ENCODE peak calls at places on chromosomes 13 and 19, in six cellular contexts. L is ascending aorta, X is body of pancreas, I is cardiac muscle cell, G is left ventricle myocardium inferior, M is ovary. P is an unnamed sample. For H3K36me3, the result is how much of the 10 kb centered on the place peaks cover.

GRCh38 chr13:44578064-44578394 is 1.9 kb upstream of the TSC22D1 start:
- DNase-seq in L (no peak), X (no peak), I (no peak), G (no peak), M (no peak), P (no peak)

GRCh38 chr19:23071087-23071511 is 45.7 kb upstream of the ZNF730 start:
- DNase-seq in L (peak), X (no peak), I (peak), G (peak), M (peak), P (no peak)

GRCh38 chr13:76886292-76887061 is at the start of gene KCTD12:
- DNase-seq in L (peak), X (peak), I (peak), G (peak), M (peak), P (peak)

GRCh38 chr13:83449666-83450395 is 432.4 kb downstream of the SLITRK1 start:
- DNase-seq in L (no peak), X (no peak), I (peak), G (no peak), M (no peak), P (no peak)

GRCh38 chr19:35853038-35853756 is 893 bp upstream of the NPHS1 start:
- DNase-seq in L (no peak), X (no peak), I (no peak), G (no peak), M (no peak), P (no peak)

GRCh38 chr19:23949611-23950010 is 34.9 kb downstream of the ZNF726 start:
- DNase-seq in L (no peak), X (no peak), I (no peak), G (no peak), M (no peak), P (no peak)

GRCh38 chr13:33228645-33229445 is 56.7 kb downstream of the STARD13 start:
- DNase-seq in L (no peak), X (no peak), I (peak), G (no peak), M (no peak), P (peak)

GRCh38 chr19:57350877-57351805 is at the start of gene ZNF304:
- DNase-seq in L (peak), X (peak), I (peak), G (peak), M (peak), P (no peak)

GRCh38 chr19:22601906-22602630 is 32.1 kb upstream of the ZNF492 start:
- DNase-seq in L (peak), X (no peak), I (no peak), G (no peak), M (no peak), P (no peak)

GRCh38 chr13:21171420-21171819 is 4.9 kb downstream of the SKA3 start:
- DNase-seq in L (no peak), X (no peak), I (no peak), G (no peak), M (no peak), P (no peak)

GRCh38 chr19:39160889-39161672 is 35.5 kb downstream of the PAK4 start:
- DNase-seq in L (no peak), X (no peak), I (peak), G (no peak), M (no peak), P (no peak)

GRCh38 chr19:12913871-12914690 is 5.0 kb downstream of the SYCE2 start:
- DNase-seq in L (no peak), X (peak), I (peak), G (no peak), M (no peak), P (no peak)

GRCh38 chr13:105336706-105337582 is 1198.5 kb downstream of the EFNB2 start:
- DNase-seq in L (peak), X (no peak), I (peak), G (no peak), M (no peak), P (no peak)

GRCh38 chr19:17718988-17719711 is at the start of gene MAP1S:
- DNase-seq in L (peak), X (peak), I (peak), G (peak), M (peak), P (peak)

GRCh38 chr19:33114302-33114701 is 17.6 kb upstream of the WDR88 start:
- DNase-seq in L (no peak), X (peak), I (no peak), G (no peak), M (no peak), P (no peak)

GRCh38 chr19:18029617-18030338 is 21.8 kb downstream of the ARRDC2 start:
- DNase-seq in L (no peak), X (peak), I (no peak), G (no peak), M (no peak), P (peak)

GRCh38 chr13:76723551-76724232 is 162.5 kb downstream of the KCTD12 start:
- DNase-seq in L (no peak), X (peak), I (peak), G (peak), M (no peak), P (no peak)

GRCh38 chr13:65597839-65598818 is 1632.0 kb downstream of the PCDH9 start:
- DNase-seq in L (no peak), X (no peak), I (peak), G (no peak), M (no peak), P (no peak)

GRCh38 chr13:39250440-39250839 is 212.2 kb downstream of the NHLRC3 start:
- DNase-seq in L (no peak), X (no peak), I (no peak), G (no peak), M (no peak), P (no peak)

GRCh38 chr13:61414686-61415664 is 674 bp downstream of the PCDH20 start:
- DNase-seq in L (peak), X (peak), I (peak), G (peak), M (no peak), P (peak)

GRCh38 chr19:51020988-51021651 is 1.6 kb upstream of the KLK10 start:
- DNase-seq in L (no peak), X (peak), I (peak), G (no peak), M (no peak), P (no peak)

GRCh38 chr13:99686157-99686572 is 184.9 kb downstream of the TM9SF2 start:
- DNase-seq in L (no peak), X (peak), I (peak), G (peak), M (no peak), P (no peak)

GRCh38 chr19:40242480-40242879 is 16.0 kb upstream of the CCNP start:
- DNase-seq in L (no peak), X (no peak), I (no peak), G (no peak), M (no peak), P (no peak)

GRCh38 chr13:44574466-44574855 is 1.7 kb downstream of the TSC22D1 start:
- DNase-seq in L (no peak), X (no peak), I (no peak), G (no peak), M (no peak), P (no peak)

GRCh38 chr19:12757544-12758274 is 6.1 kb downstream of the BEST2 start:
- DNase-seq in L (peak), X (peak), I (peak), G (peak), M (peak), P (peak)

GRCh38 chr19:5186293-5187050 is 154.1 kb downstream of the PTPRS start:
- DNase-seq in L (no peak), X (no peak), I (peak), G (no peak), M (no peak), P (no peak)

GRCh38 chr13:109698779-109699178 is 87.6 kb downstream of the IRS2 start:
- DNase-seq in L (no peak), X (no peak), I (peak), G (no peak), M (no peak), P (no peak)

GRCh38 chr19:35563207-35563829 is at the start of gene ATP4A:
- DNase-seq in L (peak), X (no peak), I (no peak), G (no peak), M (no peak), P (no peak)

GRCh38 chr13:79907527-79907926 is 426.6 kb downstream of the NDFIP2 start:
- DNase-seq in L (no peak), X (no peak), I (no peak), G (no peak), M (no peak), P (peak)

GRCh38 chr13:37011788-37012187 is 11.2 kb downstream of the EXOSC8 start:
- DNase-seq in L (no peak), X (no peak), I (peak), G (no peak), M (no peak), P (no peak)

GRCh38 chr13:37009692-37010091 is 9.1 kb downstream of the EXOSC8 start:
- DNase-seq in L (no peak), X (no peak), I (no peak), G (no peak), M (no peak), P (no peak)

GRCh38 chr13:37011002-37011401 is 10.4 kb downstream of the EXOSC8 start:
- DNase-seq in L (no peak), X (no peak), I (no peak), G (no peak), M (no peak), P (no peak)

GRCh38 chr13:37014609-37015008 is 14.0 kb downstream of the EXOSC8 start:
- DNase-seq in L (no peak), X (no peak), I (peak), G (no peak), M (no peak), P (no peak)

GRCh38 chr13:37010424-37010823 is 9.8 kb downstream of the EXOSC8 start:
- DNase-seq in L (no peak), X (no peak), I (no peak), G (no peak), M (no peak), P (no peak)
- H3K36me3 ChIP-seq in L (half or more), X (under half), I (half or more), G (half or more), M (under half), P (under half)

GRCh38 chr19:47813304-47813994 is 8.3 kb upstream of the CRX start:
- DNase-seq in L (peak), X (peak), I (peak), G (peak), M (peak), P (peak)

GRCh38 chr19:47819841-47820244 is 1.9 kb upstream of the CRX start:
- DNase-seq in L (no peak), X (no peak), I (no peak), G (no peak), M (no peak), P (no peak)

GRCh38 chr19:47813995-47814328 is 7.8 kb upstream of the CRX start:
- DNase-seq in L (no peak), X (no peak), I (no peak), G (no peak), M (no peak), P (no peak)
- TF ChIP-seq CTCF in L (no peak), X (no peak), I (no peak), G (no peak), M (no peak), P (no peak)

GRCh38 chr19:15264933-15265206 is 32.6 kb upstream of the EPHX3 start:
- DNase-seq in L (no peak), X (no peak), I (no peak), G (no peak), M (no peak), P (no peak)
- H3K36me3 ChIP-seq in L (half or more), X (under half), I (under half), G (half or more), M (under half), P (under half)

DNA sequence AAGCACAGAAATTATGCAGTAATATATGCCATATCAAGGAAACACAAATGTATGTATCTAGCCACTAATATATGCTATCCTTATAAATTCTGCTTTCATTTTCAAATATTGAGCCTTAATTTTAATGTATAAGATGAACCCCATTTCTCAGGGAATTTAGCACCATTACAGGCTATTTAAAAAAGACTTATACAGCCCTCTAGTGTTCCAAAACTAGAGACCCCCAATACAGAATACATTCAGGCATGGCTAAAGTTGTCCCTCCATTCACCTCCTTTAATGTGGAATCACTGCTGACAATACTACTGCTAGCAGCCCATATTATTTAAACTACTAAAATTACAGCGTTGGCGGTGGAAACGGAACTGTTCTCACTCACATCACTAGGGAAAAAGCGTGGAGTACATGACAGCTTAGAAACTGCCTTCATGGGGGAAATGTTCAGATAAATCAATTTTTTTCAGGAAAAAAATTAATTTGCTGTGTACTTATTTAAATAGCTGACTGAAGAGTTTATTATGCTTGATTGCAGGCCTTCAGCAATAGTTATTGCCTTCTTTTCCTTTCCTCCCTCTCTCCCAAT is 541.0 kb downstream of the PCDH9 start:
- DNase-seq in L (no peak), X (no peak), I (peak), G (no peak), M (no peak), P (no peak)
- TF ChIP-seq CTCF in L (no peak), X (no peak), I (peak), G (no peak), M (no peak), P (no peak)

GRCh38 chr13:46771693-46772092 is 25.3 kb downstream of the ESD start:
- DNase-seq in L (no peak), X (no peak), I (no peak), G (no peak), M (no peak), P (no peak)
- H3K36me3 ChIP-seq in L (under half), X (under half), I (under half), G (half or more), M (under half), P (under half)

GRCh38 chr19:1365306-1365963 is 18.3 kb upstream of the NDUFS7 start:
- DNase-seq in L (no peak), X (no peak), I (no peak), G (no peak), M (no peak), P (no peak)

GRCh38 chr19:1365964-1366695 is 17.6 kb upstream of the NDUFS7 start:
- DNase-seq in L (no peak), X (no peak), I (no peak), G (no peak), M (no peak), P (no peak)

GRCh38 chr19:1362385-1363257 is 21.1 kb upstream of the NDUFS7 start:
- DNase-seq in L (no peak), X (no peak), I (no peak), G (no peak), M (no peak), P (no peak)

GRCh38 chr19:1363599-1363998 is 20.1 kb upstream of the NDUFS7 start:
- DNase-seq in L (no peak), X (no peak), I (no peak), G (no peak), M (no peak), P (no peak)

DNA sequence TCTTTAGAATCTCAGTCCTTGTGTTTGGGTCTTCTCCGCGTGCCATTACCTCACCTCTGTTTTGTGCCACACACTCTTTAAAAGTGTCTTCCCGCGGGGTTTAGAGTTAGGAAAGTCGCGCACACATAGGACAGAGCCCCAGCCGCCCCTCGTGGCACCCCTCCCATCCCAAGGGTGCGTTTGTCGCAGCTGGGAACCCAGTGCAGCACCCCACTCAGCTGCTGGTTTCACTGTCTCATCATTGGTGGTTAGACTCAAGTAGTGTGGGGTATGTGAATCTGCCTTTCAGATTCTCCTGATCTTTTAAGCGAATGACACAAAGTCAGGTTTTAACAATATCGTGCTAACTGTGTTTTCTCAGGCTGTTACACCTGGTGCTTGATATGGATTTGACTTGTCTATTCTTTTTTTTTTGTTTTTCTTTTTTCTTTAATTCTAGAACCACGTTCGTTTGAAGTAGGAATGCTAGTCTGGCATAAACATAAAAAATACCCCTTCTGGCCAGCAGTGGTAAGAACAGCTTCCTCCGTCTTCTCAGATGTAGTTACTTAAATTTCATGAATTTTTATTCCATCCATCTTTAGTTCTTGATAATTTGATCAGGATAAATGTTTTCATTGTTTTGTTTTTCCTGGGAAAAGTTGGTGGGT is 19.5 kb upstream of the NDUFS7 start:
- DNase-seq in L (no peak), X (no peak), I (peak), G (no peak), M (no peak), P (no peak)
- TF ChIP-seq CTCF in L (no peak), X (no peak), I (no peak), G (no peak), M (no peak), P (peak)